ENCODE peak calls at places on chromosomes 5 and 9, in seven cellular contexts. S, F, C, U, I, D and E are unnamed samples.

GRCh38 chr9:133456409-133456808 is 3.4 kb upstream of the CACFD1 start:
- DNase-seq in S (no peak), F (no peak), C (no peak), U (no peak), I (no peak), D (no peak), E (no peak)

GRCh38 chr5:179258922-179259730 is 86.1 kb downstream of the ADAMTS2 start:
- DNase-seq in S (peak; percentile 41), F (peak; percentile 61), C (peak; percentile 25), U (no peak), I (peak; percentile 73), D (peak; percentile 3), E (peak; percentile 76)

GRCh38 chr5:25453500-25453899 is 808.7 kb upstream of the CDH10 start:
- DNase-seq in S (no peak), F (no peak), C (no peak), U (no peak), I (no peak), D (no peak), E (no peak)

GRCh38 chr5:116444373-116445058 is 130.1 kb downstream of the SEMA6A start:
- DNase-seq in S (no peak), F (no peak), C (no peak), U (no peak), I (no peak), D (no peak), E (no peak)

GRCh38 chr5:34898258-34898895 is 16.9 kb downstream of the RAD1 start:
- DNase-seq in S (peak; percentile 61), F (peak; percentile 53), C (peak; percentile 67), U (no peak), I (no peak), D (peak; percentile 62), E (peak; percentile 75)

GRCh38 chr5:84255318-84255717 is 129.4 kb downstream of the EDIL3 start:
- DNase-seq in S (no peak), F (peak; percentile 27), C (no peak), U (no peak), I (no peak), D (no peak), E (no peak)

GRCh38 chr9:93642961-93643360 is 66.6 kb downstream of the PHF2 start:
- DNase-seq in S (no peak), F (no peak), C (no peak), U (no peak), I (no peak), D (no peak), E (no peak)

GRCh38 chr9:94772654-94773303 is 46.3 kb downstream of the AOPEP start:
- DNase-seq in S (no peak), F (peak; percentile 42), C (no peak), U (no peak), I (no peak), D (no peak), E (no peak)

GRCh38 chr5:138696501-138696900 is 56.7 kb upstream of the CTNNA1 start:
- DNase-seq in S (no peak), F (no peak), C (no peak), U (no peak), I (no peak), D (no peak), E (no peak)

GRCh38 chr9:71761938-71762353 is 6.4 kb downstream of the CEMIP2 start:
- DNase-seq in S (no peak), F (no peak), C (no peak), U (no peak), I (no peak), D (no peak), E (no peak)

GRCh38 chr5:159097461-159098284 is 2.0 kb downstream of the EBF1 start:
- DNase-seq in S (peak; percentile 52), F (peak; percentile 46), C (no peak), U (no peak), I (no peak), D (no peak), E (no peak)

GRCh38 chr5:123855630-123856029 is 343.7 kb downstream of the CSNK1G3 start:
- DNase-seq in S (no peak), F (no peak), C (no peak), U (no peak), I (no peak), D (no peak), E (no peak)

GRCh38 chr9:128702949-128703615 is 779 bp downstream of the PKN3 start:
- DNase-seq in S (peak; percentile 81), F (peak; percentile 79), C (no peak), U (no peak), I (no peak), D (no peak), E (peak; percentile 71)

GRCh38 chr5:48192-48591 is 43.8 kb upstream of the PLEKHG4B start:
- DNase-seq in S (no peak), F (no peak), C (no peak), U (no peak), I (no peak), D (no peak), E (no peak)

GRCh38 chr9:107707915-107708441 is 218.4 kb upstream of the KLF4 start:
- DNase-seq in S (no peak), F (no peak), C (no peak), U (no peak), I (no peak), D (no peak), E (no peak)

GRCh38 chr5:20949636-20950035 is 961.6 kb upstream of the CDH18 start:
- DNase-seq in S (no peak), F (no peak), C (no peak), U (no peak), I (no peak), D (no peak), E (no peak)

GRCh38 chr5:14424011-14424685 is 157.4 kb upstream of the OTULINL start:
- DNase-seq in S (no peak), F (no peak), C (no peak), U (no peak), I (no peak), D (no peak), E (no peak)

GRCh38 chr5:138502521-138502920 is 37.2 kb downstream of the EGR1 start:
- DNase-seq in S (no peak), F (no peak), C (no peak), U (no peak), I (no peak), D (no peak), E (no peak)

GRCh38 chr9:38008168-38009034 is 60.6 kb downstream of the SHB start:
- DNase-seq in S (no peak), F (no peak), C (peak; percentile 35), U (peak; percentile 56), I (no peak), D (peak; percentile 39), E (no peak)

GRCh38 chr5:153456354-153456753 is 34.1 kb upstream of the GRIA1 start:
- DNase-seq in S (no peak), F (no peak), C (no peak), U (no peak), I (no peak), D (no peak), E (no peak)

GRCh38 chr5:35823347-35823875 is 33.3 kb upstream of the IL7R start:
- DNase-seq in S (no peak), F (no peak), C (no peak), U (no peak), I (no peak), D (no peak), E (no peak)

GRCh38 chr9:136526625-136527066 is 19.2 kb downstream of the NOTCH1 start:
- DNase-seq in S (no peak), F (no peak), C (peak; percentile 57), U (no peak), I (no peak), D (peak; percentile 86), E (no peak)

GRCh38 chr9:31683126-31683525 is 701.3 kb upstream of the ACO1 start:
- DNase-seq in S (no peak), F (no peak), C (no peak), U (no peak), I (no peak), D (no peak), E (no peak)

GRCh38 chr5:171496431-171496830 is 77.0 kb downstream of the FGF18 start:
- DNase-seq in S (no peak), F (no peak), C (no peak), U (no peak), I (no peak), D (no peak), E (no peak)

GRCh38 chr5:171493646-171494393 is 74.4 kb downstream of the FGF18 start:
- DNase-seq in S (no peak), F (no peak), C (no peak), U (no peak), I (no peak), D (no peak), E (no peak)

GRCh38 chr5:171492781-171493180 is 73.3 kb downstream of the FGF18 start:
- DNase-seq in S (no peak), F (peak; percentile 82), C (no peak), U (no peak), I (no peak), D (no peak), E (no peak)

GRCh38 chr5:171494452-171495121 is 75.1 kb downstream of the FGF18 start:
- DNase-seq in S (peak; percentile 74), F (peak; percentile 86), C (no peak), U (no peak), I (peak; percentile 88), D (no peak), E (peak; percentile 82)

GRCh38 chr5:171495122-171495700 is 75.8 kb downstream of the FGF18 start:
- DNase-seq in S (no peak), F (no peak), C (no peak), U (no peak), I (no peak), D (no peak), E (no peak)
- TF ChIP-seq EP300 in S (no peak), F (no peak), C (no peak), U (no peak), I (no peak), D (no peak), E (no peak)

GRCh38 chr9:91298304-91298703 is 63.4 kb downstream of the AUH start:
- DNase-seq in S (no peak), F (no peak), C (no peak), U (no peak), I (no peak), D (no peak), E (no peak)
- TF ChIP-seq POLR2AphosphoS5 in S (no peak), F (no peak), C (no peak), U (no peak), I (no peak), D (no peak), E (no peak)

GRCh38 chr5:133732536-133732935 is 120.2 kb upstream of the FSTL4 start:
- DNase-seq in S (no peak), F (no peak), C (no peak), U (no peak), I (no peak), D (no peak), E (peak; percentile 26)
- H3K4me1 ChIP-seq in S (no peaks in the 10 kb centered on the region), F (no peaks in the 10 kb centered on the region), C (no peaks in the 10 kb centered on the region), U (no peaks in the 10 kb centered on the region), I (no peaks in the 10 kb centered on the region), D (no peaks in the 10 kb centered on the region), E (no peaks in the 10 kb centered on the region)

GRCh38 chr5:119302916-119303897 is 52.6 kb upstream of the TNFAIP8 start:
- DNase-seq in S (no peak), F (no peak), C (no peak), U (no peak), I (no peak), D (no peak), E (no peak)
- TF ChIP-seq EP300 in S (no peak), F (peak; percentile 42), C (no peak), U (no peak), I (no peak), D (no peak), E (no peak)